ENCODE peak calls at places on chromosomes 7 and 10, in six cellular contexts. One of them, this sample, is unnamed.

GRCh38 chr7:121419201-121420148 is 23.4 kb upstream of the FAM3C start:
- ATAC-seq in K562: no peak
- ATAC-seq in A549: no peak
- ATAC-seq in GM12878: no peak
- ATAC-seq in upper lobe of left lung: no peak
- ATAC-seq in HepG2: no peak
- ATAC-seq in this sample: no peak

GRCh38 chr10:125283191-125283590 is 122.8 kb upstream of the CTBP2 start:
- ATAC-seq in upper lobe of left lung: no peak
- ATAC-seq in A549: no peak
- ATAC-seq in GM12878: no peak
- ATAC-seq in HepG2: peak; percentile 45
- ATAC-seq in K562: no peak
- ATAC-seq in this sample: no peak

GRCh38 chr7:65722361-65722792 is 150.5 kb upstream of the VKORC1L1 start:
- ATAC-seq in upper lobe of left lung: peak; percentile 81
- ATAC-seq in A549: peak; percentile 71
- ATAC-seq in K562: peak; percentile 89
- ATAC-seq in GM12878: peak; percentile 89
- ATAC-seq in HepG2: peak; percentile 75
- ATAC-seq in this sample: no peak

GRCh38 chr10:18229839-18230238 is 89.6 kb downstream of the CACNB2 start:
- ATAC-seq in K562: no peak
- ATAC-seq in A549: no peak
- ATAC-seq in GM12878: no peak
- ATAC-seq in upper lobe of left lung: no peak
- ATAC-seq in HepG2: no peak
- ATAC-seq in this sample: no peak

GRCh38 chr7:146878901-146879300 is 762.3 kb downstream of the CNTNAP2 start:
- ATAC-seq in GM12878: no peak
- ATAC-seq in HepG2: no peak
- ATAC-seq in upper lobe of left lung: no peak
- ATAC-seq in A549: no peak
- ATAC-seq in K562: no peak
- ATAC-seq in this sample: no peak

GRCh38 chr10:12530017-12530416 is 180.7 kb downstream of the CAMK1D start:
- ATAC-seq in GM12878: no peak
- ATAC-seq in A549: no peak
- ATAC-seq in K562: no peak
- ATAC-seq in upper lobe of left lung: no peak
- ATAC-seq in HepG2: no peak
- ATAC-seq in this sample: no peak

GRCh38 chr7:157570531-157571200 is 233.9 kb downstream of the DNAJB6 start:
- ATAC-seq in HepG2: no peak
- ATAC-seq in K562: no peak
- ATAC-seq in upper lobe of left lung: no peak
- ATAC-seq in A549: no peak
- ATAC-seq in GM12878: peak; percentile 51
- ATAC-seq in this sample: no peak

GRCh38 chr10:121307411-121307980 is 290.7 kb downstream of the FGFR2 start:
- ATAC-seq in GM12878: no peak
- ATAC-seq in A549: no peak
- ATAC-seq in K562: no peak
- ATAC-seq in HepG2: no peak
- ATAC-seq in upper lobe of left lung: no peak
- ATAC-seq in this sample: no peak

GRCh38 chr10:51250278-51250914 is 176.1 kb downstream of the PRKG1 start:
- ATAC-seq in HepG2: no peak
- ATAC-seq in A549: no peak
- ATAC-seq in GM12878: no peak
- ATAC-seq in K562: no peak
- ATAC-seq in upper lobe of left lung: no peak
- ATAC-seq in this sample: no peak

GRCh38 chr7:23469150-23469960 is 936 bp downstream of the IGF2BP3 start:
- ATAC-seq in K562: peak; percentile 0
- ATAC-seq in upper lobe of left lung: no peak
- ATAC-seq in A549: peak; percentile 0
- ATAC-seq in HepG2: peak; percentile 6
- ATAC-seq in GM12878: peak; percentile 7
- ATAC-seq in this sample: peak; percentile 27

GRCh38 chr10:88598060-88598459 is 11.5 kb downstream of the LIPJ start:
- ATAC-seq in upper lobe of left lung: no peak
- ATAC-seq in A549: no peak
- ATAC-seq in HepG2: no peak
- ATAC-seq in GM12878: peak; percentile 98
- ATAC-seq in K562: no peak
- ATAC-seq in this sample: no peak

GRCh38 chr7:41699532-41699931 is 3.4 kb downstream of the INHBA start:
- ATAC-seq in upper lobe of left lung: no peak
- ATAC-seq in A549: no peak
- ATAC-seq in K562: no peak
- ATAC-seq in HepG2: no peak
- ATAC-seq in GM12878: no peak
- ATAC-seq in this sample: no peak

GRCh38 chr10:77531441-77532001 is 106.1 kb downstream of the KCNMA1 start:
- ATAC-seq in upper lobe of left lung: no peak
- ATAC-seq in A549: peak; percentile 89
- ATAC-seq in GM12878: peak; percentile 85
- ATAC-seq in K562: peak; percentile 81
- ATAC-seq in HepG2: peak; percentile 70
- ATAC-seq in this sample: peak; percentile 64

GRCh38 chr7:43199761-43200160 is 87.3 kb downstream of the HECW1 start:
- ATAC-seq in K562: no peak
- ATAC-seq in A549: no peak
- ATAC-seq in upper lobe of left lung: no peak
- ATAC-seq in HepG2: no peak
- ATAC-seq in GM12878: no peak
- ATAC-seq in this sample: no peak

GRCh38 chr7:138834583-138834982 is 36.6 kb upstream of the ATP6V0A4 start:
- ATAC-seq in GM12878: peak; percentile 50
- ATAC-seq in K562: no peak
- ATAC-seq in upper lobe of left lung: no peak
- ATAC-seq in HepG2: no peak
- ATAC-seq in A549: no peak
- ATAC-seq in this sample: no peak

GRCh38 chr10:339038-339391 is 203.8 kb downstream of the ZMYND11 start:
- ATAC-seq in upper lobe of left lung: no peak
- ATAC-seq in K562: no peak
- ATAC-seq in GM12878: no peak
- ATAC-seq in HepG2: no peak
- ATAC-seq in A549: peak; percentile 27
- ATAC-seq in this sample: no peak

GRCh38 chr7:13262929-13263530 is 575.6 kb downstream of the ARL4A start:
- ATAC-seq in upper lobe of left lung: no peak
- ATAC-seq in K562: peak; percentile 82
- ATAC-seq in A549: peak; percentile 64
- ATAC-seq in HepG2: peak; percentile 57
- ATAC-seq in GM12878: no peak
- ATAC-seq in this sample: no peak

GRCh38 chr7:77399838-77400237 is 16.3 kb downstream of the GSAP start:
- ATAC-seq in HepG2: no peak
- ATAC-seq in GM12878: no peak
- ATAC-seq in upper lobe of left lung: no peak
- ATAC-seq in K562: no peak
- ATAC-seq in A549: no peak
- ATAC-seq in this sample: no peak

GRCh38 chr10:47311193-47311899 is 10.9 kb upstream of the GDF2 start:
- ATAC-seq in K562: peak; percentile 73
- ATAC-seq in HepG2: no peak
- ATAC-seq in GM12878: no peak
- ATAC-seq in A549: no peak
- ATAC-seq in upper lobe of left lung: no peak
- ATAC-seq in this sample: no peak

GRCh38 chr10:43043342-43043772 is 33.5 kb upstream of the RET start:
- ATAC-seq in GM12878: no peak
- ATAC-seq in HepG2: no peak
- ATAC-seq in K562: no peak
- ATAC-seq in A549: no peak
- ATAC-seq in upper lobe of left lung: no peak
- ATAC-seq in this sample: no peak

GRCh38 chr10:77197544-77197943 is 440.1 kb downstream of the KCNMA1 start:
- ATAC-seq in A549: no peak
- ATAC-seq in upper lobe of left lung: no peak
- ATAC-seq in K562: peak; percentile 52
- ATAC-seq in HepG2: no peak
- ATAC-seq in GM12878: peak; percentile 99
- ATAC-seq in this sample: no peak

GRCh38 chr10:14566498-14566897 is 208.2 kb downstream of the FAM107B start:
- ATAC-seq in HepG2: no peak
- ATAC-seq in GM12878: no peak
- ATAC-seq in upper lobe of left lung: no peak
- ATAC-seq in K562: no peak
- ATAC-seq in A549: no peak
- ATAC-seq in this sample: no peak

GRCh38 chr10:12022580-12023257 is 19.9 kb downstream of the UPF2 start:
- ATAC-seq in upper lobe of left lung: no peak
- ATAC-seq in A549: no peak
- ATAC-seq in K562: no peak
- ATAC-seq in HepG2: no peak
- ATAC-seq in GM12878: peak; percentile 40
- ATAC-seq in this sample: no peak

GRCh38 chr10:83678850-83679249 is 460.5 kb upstream of the GHITM start:
- ATAC-seq in HepG2: no peak
- ATAC-seq in A549: no peak
- ATAC-seq in K562: no peak
- ATAC-seq in upper lobe of left lung: no peak
- ATAC-seq in GM12878: peak; percentile 5
- ATAC-seq in this sample: no peak

GRCh38 chr7:24406053-24406561 is 122.1 kb downstream of the NPY start:
- ATAC-seq in K562: no peak
- ATAC-seq in GM12878: peak; percentile 89
- ATAC-seq in HepG2: no peak
- ATAC-seq in A549: no peak
- ATAC-seq in upper lobe of left lung: no peak
- ATAC-seq in this sample: no peak

GRCh38 chr10:32232378-32232777 is 114.6 kb downstream of the EPC1 start:
- ATAC-seq in K562: no peak
- ATAC-seq in GM12878: no peak
- ATAC-seq in HepG2: no peak
- ATAC-seq in A549: no peak
- ATAC-seq in upper lobe of left lung: no peak
- ATAC-seq in this sample: no peak

GRCh38 chr7:70788276-70788675 is 343.7 kb upstream of the GALNT17 start:
- ATAC-seq in A549: no peak
- ATAC-seq in GM12878: no peak
- ATAC-seq in upper lobe of left lung: no peak
- ATAC-seq in HepG2: no peak
- ATAC-seq in K562: peak; percentile 74
- ATAC-seq in this sample: no peak

GRCh38 chr7:22676385-22676784 is 50.6 kb upstream of the IL6 start:
- ATAC-seq in K562: no peak
- ATAC-seq in upper lobe of left lung: no peak
- ATAC-seq in HepG2: no peak
- ATAC-seq in GM12878: peak; percentile 65
- ATAC-seq in A549: no peak
- ATAC-seq in this sample: no peak

GRCh38 chr7:140417456-140418155 is 13.7 kb downstream of the RAB19 start:
- ATAC-seq in upper lobe of left lung: no peak
- ATAC-seq in GM12878: no peak
- ATAC-seq in K562: peak; percentile 8
- ATAC-seq in HepG2: no peak
- ATAC-seq in A549: peak; percentile 57
- ATAC-seq in this sample: no peak

GRCh38 chr7:117145952-117146475 is 176.8 kb downstream of the WNT2 start:
- ATAC-seq in GM12878: no peak
- ATAC-seq in upper lobe of left lung: no peak
- ATAC-seq in A549: peak; percentile 34
- ATAC-seq in K562: peak; percentile 51
- ATAC-seq in HepG2: no peak
- ATAC-seq in this sample: no peak

GRCh38 chr10:59682986-59683937 is 26.4 kb downstream of the SLC16A9 start:
- ATAC-seq in HepG2: no peak
- ATAC-seq in K562: no peak
- ATAC-seq in upper lobe of left lung: no peak
- ATAC-seq in A549: no peak
- ATAC-seq in GM12878: no peak
- ATAC-seq in this sample: no peak

GRCh38 chr7:30322656-30323355 is 38.4 kb downstream of the ZNRF2 start:
- ATAC-seq in A549: peak; percentile 47
- ATAC-seq in HepG2: no peak
- ATAC-seq in upper lobe of left lung: peak; percentile 49
- ATAC-seq in GM12878: peak; percentile 81
- ATAC-seq in K562: peak; percentile 83
- ATAC-seq in this sample: no peak

GRCh38 chr7:121456785-121457359 is 60.8 kb upstream of the FAM3C start:
- ATAC-seq in upper lobe of left lung: no peak
- ATAC-seq in GM12878: no peak
- ATAC-seq in HepG2: no peak
- ATAC-seq in K562: peak; percentile 55
- ATAC-seq in A549: no peak
- ATAC-seq in this sample: no peak

GRCh38 chr7:130921391-130922180 is 187.6 kb upstream of the KLF14 start:
- ATAC-seq in upper lobe of left lung: peak; percentile 80
- ATAC-seq in HepG2: no peak
- ATAC-seq in A549: peak; percentile 20
- ATAC-seq in GM12878: no peak
- ATAC-seq in K562: no peak
- ATAC-seq in this sample: peak; percentile 78

GRCh38 chr7:128221929-128222403 is 19.1 kb upstream of the LEP start:
- ATAC-seq in K562: peak; percentile 87
- ATAC-seq in HepG2: no peak
- ATAC-seq in GM12878: peak; percentile 47
- ATAC-seq in A549: no peak
- ATAC-seq in upper lobe of left lung: no peak
- ATAC-seq in this sample: no peak
- TF ChIP-seq EP300 in K562: no peak
- TF ChIP-seq EP300 in HepG2: no peak
- TF ChIP-seq EP300 in GM12878: no peak
- TF ChIP-seq EP300 in A549: no peak
- TF ChIP-seq EP300 in upper lobe of left lung: no peak
- TF ChIP-seq EP300 in this sample: no peak

GRCh38 chr10:22640351-22640750 is 74.0 kb downstream of the PIP4K2A start:
- ATAC-seq in A549: no peak
- ATAC-seq in K562: no peak
- ATAC-seq in upper lobe of left lung: no peak
- ATAC-seq in HepG2: no peak
- ATAC-seq in GM12878: no peak
- ATAC-seq in this sample: no peak
- TF ChIP-seq EP300 in A549: no peak
- TF ChIP-seq EP300 in K562: no peak
- TF ChIP-seq EP300 in upper lobe of left lung: no peak
- TF ChIP-seq EP300 in HepG2: no peak
- TF ChIP-seq EP300 in GM12878: no peak
- TF ChIP-seq EP300 in this sample: no peak

GRCh38 chr7:69739906-69740545 is 141.8 kb downstream of the AUTS2 start:
- ATAC-seq in GM12878: peak; percentile 82
- ATAC-seq in upper lobe of left lung: no peak
- ATAC-seq in A549: no peak
- ATAC-seq in HepG2: no peak
- ATAC-seq in K562: no peak
- ATAC-seq in this sample: peak; percentile 68
- TF ChIP-seq EP300 in GM12878: peak; percentile 62
- TF ChIP-seq EP300 in upper lobe of left lung: no peak
- TF ChIP-seq EP300 in A549: no peak
- TF ChIP-seq EP300 in HepG2: no peak
- TF ChIP-seq EP300 in K562: no peak
- TF ChIP-seq EP300 in this sample: no peak

GRCh38 chr7:26667514-26668133 is 196.8 kb downstream of the SKAP2 start:
- ATAC-seq in A549: peak; percentile 99
- ATAC-seq in upper lobe of left lung: peak; percentile 73
- ATAC-seq in K562: peak; percentile 87
- ATAC-seq in HepG2: peak; percentile 92
- ATAC-seq in GM12878: peak; percentile 82
- ATAC-seq in this sample: peak; percentile 62
- TF ChIP-seq EP300 in A549: no peak
- TF ChIP-seq EP300 in upper lobe of left lung: no peak
- TF ChIP-seq EP300 in K562: no peak
- TF ChIP-seq EP300 in HepG2: no peak
- TF ChIP-seq EP300 in GM12878: no peak
- TF ChIP-seq EP300 in this sample: no peak

This sample was measured in gastroesophageal sphincter.